ENCODE peak calls at places on chromosome 3, in six cellular contexts. V is mesendoderm, N is neuronal stem cell, S is IMR-90, O is mesenchymal stem cell, C is H1. W is an unnamed sample.

GRCh38 chr3:99373088-99373875 is 265.1 kb upstream of the COL8A1 start:
- DNase-seq in C (no peak), V (peak; percentile 1), O (peak; percentile 10), S (no peak), N (no peak), W (no peak)

GRCh38 chr3:50503504-50503903 is at the start of gene CACNA2D2:
- DNase-seq in V (peak; percentile 73), C (no peak), N (peak; percentile 75), O (no peak), S (no peak), W (no peak)

GRCh38 chr3:184716652-184717607 is 5.1 kb upstream of the MAGEF1 start:
- DNase-seq in C (no peak), S (peak; percentile 72), V (peak; percentile 70), O (peak; percentile 85), N (peak; percentile 80), W (peak; percentile 29)

GRCh38 chr3:101195951-101196713 is 124.2 kb downstream of the IMPG2 start:
- DNase-seq in N (peak; percentile 40), O (peak; percentile 68), S (peak; percentile 72), V (peak; percentile 78), C (no peak), W (peak; percentile 66)

GRCh38 chr3:102248981-102249705 is 185.7 kb upstream of the ZPLD1 start:
- DNase-seq in O (no peak), C (no peak), N (no peak), S (no peak), V (no peak), W (no peak)

GRCh38 chr3:24678441-24678865 is 183.8 kb upstream of the THRB start:
- DNase-seq in V (no peak), O (peak; percentile 97), S (peak; percentile 74), N (no peak), C (no peak), W (peak; percentile 17)

GRCh38 chr3:100289339-100289738 is 28.5 kb downstream of the TBC1D23 start:
- DNase-seq in C (no peak), S (peak; percentile 37), V (no peak), N (no peak), O (no peak), W (no peak)

GRCh38 chr3:108357042-108357441 is 60.7 kb downstream of the HHLA2 start:
- DNase-seq in S (no peak), V (no peak), O (no peak), N (no peak), C (no peak), W (no peak)

GRCh38 chr3:115478359-115478758 is 145.0 kb upstream of the GAP43 start:
- DNase-seq in N (no peak), V (no peak), C (no peak), O (no peak), S (no peak), W (no peak)

GRCh38 chr3:64691051-64691450 is 3.3 kb upstream of the ADAMTS9 start:
- DNase-seq in N (no peak), V (peak; percentile 62), O (peak; percentile 66), C (no peak), S (peak; percentile 35), W (peak; percentile 27)

GRCh38 chr3:167862104-167862785 is 126.7 kb downstream of the SERPINI1 start:
- DNase-seq in V (no peak), N (no peak), C (no peak), O (peak; percentile 37), S (no peak), W (no peak)

GRCh38 chr3:50257990-50258389 is 11.0 kb upstream of the SEMA3B start:
- DNase-seq in S (no peak), C (no peak), V (no peak), N (no peak), O (no peak), W (no peak)

GRCh38 chr3:115285001-115285400 is 137.9 kb upstream of the ZBTB20 start:
- DNase-seq in C (no peak), O (no peak), S (no peak), N (no peak), V (no peak), W (no peak)

GRCh38 chr3:102124301-102125158 is 275.2 kb downstream of the NFKBIZ start:
- DNase-seq in V (peak; percentile 3), O (peak; percentile 81), N (no peak), C (no peak), S (peak; percentile 36), W (peak; percentile 35)

GRCh38 chr3:16254933-16255725 is 9.6 kb downstream of the DPH3 start:
- DNase-seq in O (no peak), V (no peak), C (no peak), S (no peak), N (no peak), W (no peak)

GRCh38 chr3:3664916-3665315 is 134.3 kb upstream of the LRRN1 start:
- DNase-seq in S (peak; percentile 8), N (no peak), O (no peak), V (no peak), C (no peak), W (peak; percentile 45)

GRCh38 chr3:149489060-149489690 is 14.7 kb downstream of the TM4SF4 start:
- DNase-seq in V (peak; percentile 60), N (no peak), C (no peak), S (no peak), O (no peak), W (peak; percentile 26)

GRCh38 chr3:171461087-171461917 is 1.1 kb upstream of the TNIK start:
- DNase-seq in C (no peak), N (peak; percentile 12), O (no peak), S (peak; percentile 44), V (peak; percentile 76), W (peak; percentile 50)

GRCh38 chr3:126111126-126111551 is 27.2 kb upstream of the SLC41A3 start:
- DNase-seq in O (no peak), V (no peak), C (no peak), N (no peak), S (no peak), W (no peak)

GRCh38 chr3:135690664-135691063 is 274.9 kb upstream of the PPP2R3A start:
- DNase-seq in S (no peak), V (peak; percentile 48), C (no peak), N (no peak), O (no peak), W (no peak)

GRCh38 chr3:99755831-99756230 is 61.8 kb upstream of the CMSS1 start:
- DNase-seq in V (no peak), S (no peak), N (no peak), O (no peak), C (no peak), W (no peak)

GRCh38 chr3:74643636-74644035 is 29.2 kb upstream of the CNTN3 start:
- DNase-seq in S (peak; percentile 65), N (no peak), V (peak; percentile 72), C (no peak), O (no peak), W (no peak)

DNA sequence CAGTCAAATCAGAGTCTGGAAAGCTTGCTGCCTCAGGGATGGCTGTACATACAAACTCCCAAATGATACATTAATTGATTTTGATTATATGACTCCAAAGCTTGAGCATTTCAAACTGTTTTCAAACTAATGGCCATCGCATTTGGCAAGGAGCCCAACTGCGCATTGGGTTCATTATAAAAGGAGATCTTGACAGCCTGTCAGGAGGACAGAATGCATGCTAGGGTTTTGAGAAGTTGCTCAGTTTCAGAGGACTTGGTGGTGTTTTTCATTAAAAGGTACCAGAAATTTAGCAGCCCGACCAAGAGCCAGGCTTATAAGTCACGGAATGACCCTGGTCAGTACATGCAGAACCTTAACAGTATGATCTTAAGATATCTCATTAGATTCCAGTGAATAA is 117.7 kb downstream of the PTPRG start:
- DNase-seq in V (no peak), O (no peak), C (no peak), N (no peak), S (no peak), W (no peak)
- H2BK5ac ChIP-seq in V (no peak overlapping the region), O (no peak overlapping the region), C (no peak overlapping the region), N (no peak overlapping the region), S (no peak overlapping the region), W (no peak overlapping the region)

DNA sequence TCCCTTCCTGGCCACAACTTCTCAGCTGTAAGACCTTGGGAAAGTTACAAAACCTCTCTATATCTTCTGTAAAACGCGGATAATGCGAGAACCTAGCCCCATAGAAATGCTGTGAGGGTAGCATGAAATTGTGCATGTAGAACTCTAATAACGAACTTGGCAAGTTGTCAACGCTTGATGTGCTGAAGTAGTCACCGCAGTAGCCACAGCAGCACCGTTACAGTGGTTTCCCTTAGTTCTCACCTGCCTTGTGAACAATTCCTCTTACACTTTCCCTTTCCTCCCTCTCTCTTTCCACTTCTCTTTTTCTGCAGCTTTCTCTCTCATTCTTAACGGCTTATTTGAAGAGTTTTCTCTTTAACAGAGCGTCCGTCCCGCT is 447 bp upstream of the SHQ1 start:
- DNase-seq in N (no peak), V (no peak), C (no peak), O (no peak), S (no peak), W (no peak)
- H3K4me3 ChIP-seq in N (peak overlapping the region; percentile 60), V (peak overlapping the region; percentile 19), C (peak overlapping the region; percentile 77), O (peak overlapping the region; percentile 100), S (peak overlapping the region; percentile 90), W (no peak overlapping the region)

GRCh38 chr3:52678265-52678927 is 7.3 kb downstream of the PBRM1 start:
- DNase-seq in S (no peak), N (no peak), C (no peak), V (no peak), O (no peak), W (no peak)
- H2BK5ac ChIP-seq in S (no peak overlapping the region), N (no peak overlapping the region), C (no peak overlapping the region), V (no peak overlapping the region), O (no peak overlapping the region), W (no peak overlapping the region)

GRCh38 chr3:122021811-122022401 is at the start of gene ILDR1:
- DNase-seq in S (no peak), V (no peak), N (no peak), O (no peak), C (peak; percentile 10), W (peak; percentile 55)
- H3K4me3 ChIP-seq in S (no peak within 1 kb of the TSS), V (peak within 1 kb of the TSS; percentile 42), N (no peak within 1 kb of the TSS), O (no peak within 1 kb of the TSS), C (peak within 1 kb of the TSS; percentile 73), W (peak within 1 kb of the TSS; percentile 62)

GRCh38 chr3:129278970-129279906 is 568 bp downstream of the HMCES start:
- DNase-seq in V (peak; percentile 83), O (peak; percentile 81), N (peak; percentile 31), S (peak; percentile 67), C (peak; percentile 34), W (peak; percentile 22)
- H2BK5ac ChIP-seq in V (no peak overlapping the region), O (no peak overlapping the region), N (peak overlapping the region; percentile 83), S (peak overlapping the region; percentile 37), C (peak overlapping the region; percentile 49), W (peak overlapping the region; percentile 81)

W was measured in trophoblast cell.